ENCODE peak calls at places on chromosomes 2 and 18, in ten cellular contexts. J, K, M, N, D, I, W, L, X and V are unnamed samples.

GRCh38 chr2:28647682-28648081 is 103.9 kb upstream of the PPP1CB start:
- DNase-seq in D (no peak), L (no peak), I (no peak), N (no peak), K (no peak), W (no peak), M (no peak), X (no peak), J (no peak), V (no peak)

GRCh38 chr2:231935207-231935524 is 9.0 kb upstream of the NPPC start:
- DNase-seq in D (no peak), N (no peak), L (no peak), X (peak; percentile 32), I (no peak), J (peak; percentile 18), M (no peak), K (no peak), W (no peak), V (no peak)

GRCh38 chr2:42809876-42810125 is 17.4 kb upstream of the HAAO start:
- DNase-seq in W (peak; percentile 95), L (no peak), K (peak; percentile 86), X (peak; percentile 93), M (peak; percentile 86), I (peak; percentile 88), J (peak; percentile 84), D (peak; percentile 82), N (no peak), V (peak; percentile 76)

GRCh38 chr18:36620801-36621200 is 208.0 kb downstream of the TPGS2 start:
- DNase-seq in L (no peak), N (no peak), D (peak; percentile 30), X (peak; percentile 22), W (no peak), I (no peak), K (no peak), J (peak; percentile 13), M (no peak), V (no peak)

GRCh38 chr2:220966636-220967035 is 605.5 kb downstream of the EPHA4 start:
- DNase-seq in J (peak; percentile 38), D (peak; percentile 8), K (no peak), M (no peak), I (no peak), N (peak; percentile 89), W (no peak), X (peak; percentile 34), L (no peak), V (no peak)

GRCh38 chr2:169272035-169272434 is 90.3 kb downstream of the LRP2 start:
- DNase-seq in L (no peak), D (no peak), W (no peak), I (no peak), M (no peak), N (no peak), X (no peak), K (no peak), J (no peak), V (no peak)

GRCh38 chr18:79575891-79576685 is 103.5 kb upstream of the CTDP1 start:
- DNase-seq in X (peak; percentile 62), D (peak; percentile 56), K (no peak), I (peak; percentile 83), M (peak; percentile 13), W (peak; percentile 74), L (no peak), J (peak; percentile 63), N (no peak), V (peak; percentile 10)

GRCh38 chr2:33425660-33426059 is 50.8 kb upstream of the RASGRP3 start:
- DNase-seq in X (peak; percentile 24), I (no peak), M (no peak), D (no peak), K (no peak), L (no peak), W (no peak), N (no peak), J (peak; percentile 51), V (no peak)

GRCh38 chr2:217988840-217989204 is 14.0 kb downstream of the TNS1 start:
- DNase-seq in D (no peak), W (no peak), I (no peak), N (no peak), M (no peak), J (no peak), K (no peak), X (no peak), L (no peak), V (peak; percentile 3)
- TF ChIP-seq CTCF in D (no peak), W (no peak), I (no peak), N (no peak), M (no peak), J (no peak), K (peak; percentile 24), X (no peak), L (no peak), V (peak; percentile 67)

GRCh38 chr2:188789951-188790350 is 184.2 kb upstream of the COL3A1 start:
- DNase-seq in J (no peak), W (no peak), X (no peak), L (no peak), D (no peak), I (no peak), M (no peak), N (no peak), K (no peak), V (no peak)

GRCh38 chr2:188786368-188786781 is 187.8 kb upstream of the COL3A1 start:
- DNase-seq in N (no peak), M (no peak), K (no peak), I (no peak), W (peak; percentile 68), D (peak; percentile 82), X (peak; percentile 91), J (peak; percentile 94), L (no peak), V (no peak)

GRCh38 chr2:188787002-188787660 is 187.0 kb upstream of the COL3A1 start:
- DNase-seq in L (no peak), M (no peak), N (no peak), D (peak; percentile 99), J (peak; percentile 87), W (no peak), X (peak; percentile 85), I (no peak), K (no peak), V (no peak)

GRCh38 chr2:188787661-188788044 is 186.5 kb upstream of the COL3A1 start:
- DNase-seq in W (no peak), I (no peak), X (peak; percentile 84), K (no peak), M (no peak), J (peak; percentile 70), L (no peak), N (no peak), D (peak; percentile 79), V (no peak)

DNA sequence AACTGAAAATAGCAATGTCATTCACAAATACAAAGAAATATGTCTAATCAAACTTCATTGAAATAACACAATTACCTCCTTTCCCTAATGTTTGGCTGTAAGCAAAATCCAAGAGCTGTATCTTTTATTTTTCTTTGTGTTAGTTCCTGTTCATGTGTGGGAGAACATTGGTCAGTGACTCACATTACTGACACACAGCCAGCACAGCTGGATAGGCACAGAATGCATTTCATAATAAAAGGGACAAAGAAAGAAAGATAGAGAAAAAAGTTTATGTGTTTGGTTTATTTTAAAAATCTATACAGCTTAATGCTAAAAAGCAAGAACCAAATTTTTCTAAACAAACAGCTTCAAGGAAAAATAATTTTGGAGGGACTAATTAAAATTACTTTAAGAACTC is 185.6 kb upstream of the COL3A1 start:
- DNase-seq in K (no peak), D (peak; percentile 92), N (peak; percentile 69), M (peak; percentile 48), I (peak; percentile 65), W (peak; percentile 91), L (no peak), X (peak; percentile 95), J (peak; percentile 95), V (no peak)
- TF ChIP-seq CTCF in K (no peak), D (no peak), N (no peak), M (no peak), I (no peak), W (no peak), L (no peak), X (no peak), J (no peak), V (no peak)

GRCh38 chr2:180980943-180981898 is 816 bp downstream of the UBE2E3 start:
- DNase-seq in M (peak; percentile 25), N (no peak), I (peak; percentile 15), J (peak; percentile 46), W (peak; percentile 59), X (peak; percentile 44), K (peak; percentile 31), L (peak; percentile 63), D (peak; percentile 41), V (no peak)

GRCh38 chr2:180980185-180980942 is at the start of gene UBE2E3:
- DNase-seq in J (peak; percentile 86), N (no peak), K (peak; percentile 92), L (peak; percentile 89), I (peak; percentile 87), X (peak; percentile 87), W (peak; percentile 88), D (peak; percentile 82), M (peak; percentile 85), V (peak; percentile 92)

GRCh38 chr2:180987146-180987545 is 6.7 kb downstream of the UBE2E3 start:
- DNase-seq in K (no peak), M (no peak), X (no peak), W (no peak), J (no peak), I (no peak), N (no peak), L (no peak), D (no peak), V (no peak)

GRCh38 chr2:180985771-180986395 is 5.5 kb downstream of the UBE2E3 start:
- DNase-seq in L (no peak), X (no peak), W (no peak), I (no peak), M (no peak), K (no peak), N (no peak), D (no peak), J (no peak), V (no peak)

DNA sequence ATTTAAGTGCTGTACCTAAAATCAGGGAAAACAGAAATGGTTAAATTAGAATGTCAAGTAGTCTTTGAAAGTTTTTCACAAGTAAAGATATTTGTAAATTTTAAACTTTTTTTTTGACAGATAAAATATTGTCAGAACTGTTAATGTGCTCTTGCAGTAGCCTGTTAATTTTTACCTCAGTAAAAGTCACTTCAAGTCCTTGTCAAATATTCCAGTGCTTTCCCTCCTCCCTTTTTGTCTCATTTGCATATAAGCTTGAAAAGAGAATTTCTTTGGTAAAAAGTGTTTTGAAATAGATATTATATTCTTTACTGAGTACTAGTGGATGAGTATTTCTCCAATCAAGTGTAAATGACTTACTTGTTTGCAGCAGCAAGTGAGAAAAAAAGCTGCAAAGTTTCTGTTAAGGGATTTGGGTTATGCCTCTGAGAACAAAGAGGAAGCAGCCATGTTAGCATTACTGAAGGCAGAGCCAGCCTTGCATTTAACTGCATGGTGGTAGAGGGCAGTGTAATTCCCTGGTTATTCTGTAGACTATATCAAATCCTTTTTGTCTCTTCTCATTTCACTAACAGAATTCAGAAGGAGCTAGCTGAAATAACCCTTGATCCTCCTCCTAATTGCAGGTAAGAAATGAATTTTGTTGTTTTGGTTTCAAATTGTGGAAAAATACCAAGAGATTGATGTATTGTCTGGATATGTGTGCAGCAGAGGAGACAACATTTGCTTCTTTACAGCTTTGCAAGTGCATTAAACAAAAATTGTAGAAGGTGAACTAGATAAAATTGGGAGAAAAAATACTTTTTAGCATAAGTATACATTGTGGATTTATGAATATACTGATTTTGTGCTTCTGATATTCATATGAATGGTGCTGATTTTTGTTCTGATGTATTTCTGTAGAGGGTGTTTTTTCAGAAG is 3.3 kb downstream of the UBE2E3 start:
- DNase-seq in N (no peak), X (peak; percentile 73), K (peak; percentile 72), J (peak; percentile 74), L (peak; percentile 54), D (peak; percentile 57), I (peak; percentile 63), W (no peak), M (peak; percentile 31), V (peak; percentile 20)
- TF ChIP-seq CTCF in N (peak; percentile 37), X (peak; percentile 51), K (peak; percentile 47), J (peak; percentile 57), L (no peak), D (peak; percentile 34), I (no peak), W (no peak), M (no peak), V (no peak)

DNA sequence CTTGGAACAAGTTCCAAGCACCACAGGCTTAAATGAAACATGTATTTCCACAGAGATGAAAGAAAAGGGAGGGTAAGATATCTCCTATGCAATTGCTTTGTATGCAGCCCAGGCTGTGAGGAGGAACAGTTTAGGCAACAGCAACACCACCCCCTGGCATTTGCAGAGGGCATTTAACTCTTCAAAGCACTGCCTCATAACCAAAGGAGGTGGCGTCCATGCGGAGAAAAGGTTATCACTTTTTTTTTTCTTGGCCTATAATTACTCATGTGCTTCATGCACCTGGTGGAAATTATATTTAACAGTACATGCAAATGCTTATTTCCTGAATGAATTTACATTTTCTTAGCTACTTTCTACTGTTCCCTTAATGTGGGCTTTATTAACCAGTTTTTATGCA is 286.0 kb downstream of the LPIN1 start:
- DNase-seq in X (no peak), K (no peak), J (no peak), M (no peak), I (no peak), W (no peak), N (no peak), D (peak; percentile 12), L (peak; percentile 39), V (no peak)
- TF ChIP-seq CTCF in X (no peak), K (peak; percentile 19), J (no peak), M (no peak), I (no peak), W (no peak), N (peak; percentile 7), D (peak; percentile 9), L (no peak), V (no peak)